ENCODE peak calls at places on chromosomes 7 and 10, in ten cellular contexts. X is T-cell, E is GDM1, Q is glutamatergic neuron, F is myocyte, I is AG09319, L is SJSA1, S is pancreas, H is heart right ventricle, K is NCI-H510A treated with DMSO at 0.1 percent for 48 hours. M is an unnamed sample.

GRCh38 chr7:12067156-12067831 is 143.8 kb upstream of the TMEM106B start:
- DNase-seq in H (peak), E (peak), F (peak), X (peak), K (peak), I (peak), Q (peak), L (peak), S (peak), M (no peak)

GRCh38 chr10:124744047-124744687 is at the start of gene FAM53B:
- DNase-seq in X (peak), H (peak), E (peak), F (peak), S (peak), K (peak), Q (peak), L (no peak), I (no peak), M (peak)

GRCh38 chr7:22438994-22439393 is 61.0 kb downstream of the STEAP1B start:
- DNase-seq in E (no peak), L (no peak), H (no peak), X (no peak), S (no peak), K (no peak), I (no peak), Q (no peak), F (no peak), M (no peak)

GRCh38 chr10:43284341-43284910 is 17.6 kb upstream of the RASGEF1A start:
- DNase-seq in Q (no peak), L (no peak), S (no peak), E (no peak), F (peak), X (no peak), I (no peak), K (no peak), H (no peak), M (no peak)

GRCh38 chr7:44097064-44097932 is 6.8 kb upstream of the AEBP1 start:
- DNase-seq in H (no peak), L (no peak), F (peak), X (no peak), S (no peak), K (no peak), E (no peak), I (no peak), Q (no peak), M (no peak)

GRCh38 chr10:23314835-23315239 is 29.8 kb downstream of the C10orf67 start:
- DNase-seq in L (peak), I (peak), X (no peak), S (peak), F (peak), E (peak), K (peak), Q (no peak), H (peak), M (no peak)

GRCh38 chr7:12210179-12211053 is 678 bp upstream of the TMEM106B start:
- DNase-seq in H (peak), Q (no peak), I (no peak), E (no peak), X (no peak), L (no peak), K (peak), S (peak), F (no peak), M (peak)

GRCh38 chr10:24552346-24553016 is 171.2 kb downstream of the ARHGAP21 start:
- DNase-seq in L (no peak), Q (peak), I (no peak), X (no peak), E (no peak), F (no peak), H (no peak), S (peak), K (no peak), M (no peak)

GRCh38 chr7:17690030-17690429 is 250.3 kb downstream of the SNX13 start:
- DNase-seq in H (no peak), I (peak), E (peak), Q (no peak), S (no peak), F (peak), K (no peak), X (no peak), L (peak), M (no peak)

GRCh38 chr7:94375713-94376112 is 19.0 kb upstream of the COL1A2 start:
- DNase-seq in L (peak), F (peak), Q (no peak), E (no peak), H (peak), K (no peak), S (no peak), X (no peak), I (peak), M (no peak)

GRCh38 chr7:74051629-74052410 is 23.8 kb downstream of the ELN start:
- DNase-seq in Q (peak), S (peak), H (no peak), F (no peak), X (no peak), L (peak), I (no peak), E (peak), K (peak), M (peak)

GRCh38 chr10:128095023-128095752 is 31.0 kb downstream of the MKI67 start:
- DNase-seq in E (no peak), K (no peak), Q (no peak), I (no peak), F (no peak), S (no peak), X (peak), L (peak), H (no peak), M (no peak)

GRCh38 chr7:5525271-5526189 is 101.9 kb upstream of the TNRC18 start:
- DNase-seq in I (peak), L (peak), X (no peak), Q (no peak), K (peak), H (no peak), E (peak), F (peak), S (no peak), M (no peak)

M was measured in aorta.